ENCODE peak calls at places on chromosomes 7 and 10, in seven cellular contexts. X is body of pancreas; L is endothelial cell of umbilical vein; P is endodermal cell; A is right cardiac atrium; W is naive thymus-derived CD4-positive, alpha-beta T cell; Q is DND-41. Z is an unnamed sample.

GRCh38 chr7:132461043-132461592 is 115.2 kb downstream of the PLXNA4 start:
- DNase-seq in X (no peak), L (no peak), P (no peak), A (no peak), W (peak), Q (no peak), Z (no peak)

GRCh38 chr10:3745582-3745981 is 39.4 kb downstream of the KLF6 start:
- DNase-seq in X (no peak), L (no peak), P (no peak), A (no peak), W (no peak), Q (peak), Z (no peak)

GRCh38 chr10:69955211-69955805 is 97.3 kb upstream of the MACROH2A2 start:
- DNase-seq in X (no peak), L (no peak), P (peak), A (no peak), W (no peak), Q (no peak), Z (no peak)

GRCh38 chr7:149238051-149238450 is 1.4 kb upstream of the ZNF212 start:
- DNase-seq in X (no peak), L (no peak), P (no peak), A (no peak), W (no peak), Q (no peak), Z (no peak)

GRCh38 chr10:49593998-49594397 is 16.1 kb upstream of the SLC18A3 start:
- DNase-seq in X (no peak), L (no peak), P (no peak), A (no peak), W (no peak), Q (no peak), Z (no peak)

GRCh38 chr7:37990337-37990736 is 69.9 kb downstream of the EPDR1 start:
- DNase-seq in X (peak), L (no peak), P (no peak), A (no peak), W (no peak), Q (no peak), Z (no peak)

GRCh38 chr7:33108931-33109757 is at the start of gene RP9:
- DNase-seq in X (peak), L (peak), P (peak), A (peak), W (peak), Q (peak), Z (peak)

GRCh38 chr7:16189026-16189715 is 232.2 kb downstream of the CRPPA start:
- DNase-seq in X (no peak), L (no peak), P (no peak), A (no peak), W (no peak), Q (no peak), Z (no peak)

GRCh38 chr7:26376208-26376917 is 84.7 kb downstream of the SNX10 start:
- DNase-seq in X (peak), L (peak), P (peak), A (peak), W (peak), Q (no peak), Z (peak)

GRCh38 chr10:2861632-2862210 is 205.6 kb upstream of the PFKP start:
- DNase-seq in X (no peak), L (no peak), P (no peak), A (no peak), W (no peak), Q (no peak), Z (no peak)

GRCh38 chr7:84524714-84525694 is 330.4 kb upstream of the SEMA3A start:
- DNase-seq in X (no peak), L (peak), P (no peak), A (no peak), W (no peak), Q (no peak), Z (no peak)

GRCh38 chr10:31319602-31320178 is 674 bp downstream of the ZEB1 start:
- DNase-seq in X (no peak), L (no peak), P (no peak), A (no peak), W (no peak), Q (no peak), Z (no peak)

GRCh38 chr10:119443970-119444660 is 98.4 kb downstream of the RGS10 start:
- DNase-seq in X (no peak), L (no peak), P (no peak), A (peak), W (no peak), Q (no peak), Z (no peak)

GRCh38 chr7:95396136-95397032 is at the start of gene PON3:
- DNase-seq in X (peak), L (peak), P (peak), A (peak), W (peak), Q (no peak), Z (no peak)

GRCh38 chr7:99201027-99201426 is 6.9 kb downstream of the KPNA7 start:
- DNase-seq in X (no peak), L (no peak), P (no peak), A (no peak), W (no peak), Q (no peak), Z (no peak)

GRCh38 chr10:113326160-113327111 is 226.4 kb upstream of the HABP2 start:
- DNase-seq in X (no peak), L (peak), P (peak), A (peak), W (no peak), Q (peak), Z (no peak)

GRCh38 chr10:76717141-76717540 is 920.5 kb downstream of the KCNMA1 start:
- DNase-seq in X (no peak), L (peak), P (no peak), A (no peak), W (no peak), Q (no peak), Z (no peak)

GRCh38 chr10:42878134-42878820 is 95.7 kb downstream of the BMS1 start:
- DNase-seq in X (no peak), L (no peak), P (peak), A (no peak), W (no peak), Q (no peak), Z (no peak)

GRCh38 chr10:5293691-5294550 is 70.8 kb upstream of the UCN3 start:
- DNase-seq in X (peak), L (peak), P (peak), A (peak), W (peak), Q (peak), Z (no peak)

GRCh38 chr10:28553963-28554362 is 21.0 kb downstream of the WAC start:
- DNase-seq in X (no peak), L (no peak), P (no peak), A (no peak), W (no peak), Q (no peak), Z (no peak)

GRCh38 chr10:129400426-129400825 is 66.6 kb upstream of the MGMT start:
- DNase-seq in X (no peak), L (no peak), P (no peak), A (no peak), W (no peak), Q (no peak), Z (no peak)

GRCh38 chr10:57188846-57189245 is 827.8 kb upstream of the ZWINT start:
- DNase-seq in X (no peak), L (no peak), P (no peak), A (no peak), W (no peak), Q (no peak), Z (no peak)

GRCh38 chr10:77104459-77104980 is 533.1 kb downstream of the KCNMA1 start:
- DNase-seq in X (peak), L (peak), P (no peak), A (peak), W (no peak), Q (no peak), Z (no peak)

GRCh38 chr7:36314491-36314890 is 75.2 kb upstream of the ANLN start:
- DNase-seq in X (no peak), L (no peak), P (no peak), A (no peak), W (no peak), Q (no peak), Z (no peak)

GRCh38 chr10:84196083-84196482 is 1.7 kb downstream of the CDHR1 start:
- DNase-seq in X (no peak), L (no peak), P (peak), A (no peak), W (no peak), Q (peak), Z (no peak)

GRCh38 chr10:133528296-133528844 is 1.2 kb downstream of the CYP2E1 start:
- DNase-seq in X (no peak), L (no peak), P (no peak), A (no peak), W (no peak), Q (no peak), Z (no peak)
- H3K27ac ChIP-seq in X (no peak), L (no peak), P (no peak), A (no peak), W (no peak), Q (no peak), Z (no peak)

DNA sequence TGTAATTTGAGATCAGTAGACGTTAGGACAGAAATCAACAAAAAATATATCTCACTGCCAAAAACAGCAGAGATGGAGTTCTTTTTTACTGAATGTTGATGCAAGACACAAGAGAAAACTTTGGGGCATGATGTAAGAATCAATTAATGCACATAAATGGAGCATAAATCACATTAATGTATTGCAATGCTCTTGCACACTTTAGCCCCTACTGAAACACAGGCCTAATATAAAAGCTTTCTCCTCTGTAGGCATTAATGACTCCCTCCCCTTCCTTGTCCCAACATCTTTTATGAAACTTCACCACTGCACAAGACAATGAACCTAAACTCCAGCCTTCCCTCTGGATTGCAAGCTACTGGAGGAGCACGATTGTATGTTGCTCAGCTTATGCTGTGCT is 58.8 kb downstream of the CACNA2D1 start:
- DNase-seq in X (no peak), L (no peak), P (no peak), A (no peak), W (no peak), Q (no peak), Z (no peak)
- H3K27ac ChIP-seq in X (no peak), L (no peak), P (no peak), A (no peak), W (no peak), Q (no peak), Z (no peak)

GRCh38 chr7:137992042-137992737 is 9.7 kb downstream of the CREB3L2 start:
- DNase-seq in X (no peak), L (peak), P (no peak), A (no peak), W (no peak), Q (no peak), Z (no peak)
- H3K27ac ChIP-seq in X (peak), L (peak), P (no peak), A (peak), W (no peak), Q (no peak), Z (no peak)

DNA sequence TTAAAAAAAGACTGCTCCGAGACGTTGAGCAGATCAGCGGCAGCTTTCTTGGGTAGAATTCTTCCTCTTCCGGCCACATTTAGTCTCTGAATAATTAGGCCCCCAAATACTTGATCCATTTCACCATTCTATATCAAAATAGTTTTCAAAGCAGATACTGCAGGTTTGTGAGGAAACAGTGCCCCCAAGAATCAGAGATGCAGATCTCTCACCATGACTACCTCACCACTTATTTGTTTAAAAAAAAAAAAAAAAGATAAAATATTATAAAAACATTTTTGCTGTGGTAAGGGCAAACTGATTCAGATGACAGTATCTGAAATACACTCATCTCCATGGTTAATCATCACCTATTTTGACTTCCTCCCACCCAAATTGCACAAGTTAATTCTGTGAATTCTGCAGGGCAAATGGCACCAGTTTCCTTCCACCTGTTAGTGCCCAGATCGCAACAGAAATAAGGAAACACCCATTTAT is 210.4 kb downstream of the FAM107B start:
- DNase-seq in X (no peak), L (no peak), P (no peak), A (no peak), W (peak), Q (no peak), Z (no peak)
- H3K27ac ChIP-seq in X (no peak), L (no peak), P (no peak), A (no peak), W (peak), Q (no peak), Z (no peak)

Z was measured in caudate nucleus.